ENCODE peak calls at places on chromosomes 11 and 22, in six cellular contexts. U is activated naive CD8-positive, alpha-beta T cell treated with anti-CD3 and anti-CD28 coated beads, Interleukin-2, amount 50 U/mL, for 24 hours; D is NT2/D1; M is cardiac muscle cell; X is NCI-H524; N is stimulated activated CD4-positive, alpha-beta T cell treated with anti-CD3 and anti-CD28 coated beads, TNF-alpha, amount 100 ng/mL, for 24 hours. V is an unnamed sample.
A peak's percentile ranks its signal among the peaks of the same experiment; 100 is the strongest.

GRCh38 chr22:19065929-19066328 is 56.3 kb downstream of the DGCR2 start:
- DNase-seq in N (no peak), X (no peak), U (no peak), M (no peak), D (no peak), V (no peak)

GRCh38 chr11:18939314-18939713 is at the start of gene MRGPRX1:
- DNase-seq in D (no peak), M (no peak), N (no peak), U (no peak), X (no peak), V (no peak)

GRCh38 chr11:1870326-1870696 is 17.4 kb downstream of the LSP1 start:
- DNase-seq in D (no peak), X (peak; percentile 36), N (no peak), M (no peak), U (no peak), V (no peak)

GRCh38 chr11:29679996-29680395 is 336.8 kb downstream of the KCNA4 start:
- DNase-seq in M (no peak), X (no peak), U (no peak), N (no peak), D (no peak), V (no peak)

GRCh38 chr22:49789289-49790141 is 38.2 kb downstream of the BRD1 start:
- DNase-seq in N (no peak), D (no peak), M (no peak), X (no peak), U (peak; percentile 22), V (no peak)

GRCh38 chr11:211295-211694 is 3.8 kb downstream of the RIC8A start:
- DNase-seq in N (no peak), D (no peak), U (no peak), M (no peak), X (no peak), V (no peak)

GRCh38 chr22:27880778-27881394 is 38.2 kb downstream of the PITPNB start:
- DNase-seq in D (peak; percentile 18), X (peak; percentile 67), U (no peak), M (peak; percentile 75), N (no peak), V (peak; percentile 34)

GRCh38 chr22:50444663-50445062 is 30.2 kb downstream of the SBF1 start:
- DNase-seq in M (peak; percentile 12), D (no peak), U (no peak), N (no peak), X (no peak), V (no peak)

GRCh38 chr22:24001314-24001713 is 3.9 kb downstream of the GSTT4 start:
- DNase-seq in X (no peak), M (no peak), U (no peak), D (peak; percentile 5), N (no peak), V (no peak)

GRCh38 chr11:111571829-111572501 is 30.3 kb upstream of the SIK2 start:
- DNase-seq in N (no peak), U (no peak), M (no peak), D (no peak), X (no peak), V (no peak)

GRCh38 chr11:86798988-86799387 is 1.4 kb upstream of the PRSS23 start:
- DNase-seq in U (no peak), X (peak; percentile 7), D (no peak), M (no peak), N (no peak), V (no peak)

GRCh38 chr11:125167292-125167953 is 2.9 kb downstream of the PKNOX2 start:
- DNase-seq in M (peak; percentile 62), D (peak; percentile 28), U (no peak), X (no peak), N (no peak), V (no peak)

GRCh38 chr22:20494978-20495860 is at the start of gene KLHL22:
- DNase-seq in X (peak; percentile 67), D (no peak), U (peak; percentile 41), M (peak; percentile 36), N (no peak), V (no peak)

GRCh38 chr11:134461621-134462020 is 49.6 kb upstream of the B3GAT1 start:
- DNase-seq in N (no peak), U (no peak), X (no peak), D (no peak), M (no peak), V (no peak)

GRCh38 chr11:106288988-106289387 is 211.5 kb downstream of the AASDHPPT start:
- DNase-seq in D (no peak), M (no peak), N (no peak), U (no peak), X (peak; percentile 62), V (no peak)

GRCh38 chr11:127590319-127590718 is 589.7 kb upstream of the KIRREL3 start:
- DNase-seq in U (no peak), N (no peak), X (no peak), D (no peak), M (no peak), V (no peak)

GRCh38 chr11:110966131-110966530 is 253.9 kb upstream of the ARHGAP20 start:
- DNase-seq in D (no peak), N (no peak), X (no peak), U (no peak), M (no peak), V (no peak)

GRCh38 chr22:22884010-22884887 is 3.4 kb upstream of the IGLL5 start:
- DNase-seq in D (peak; percentile 39), M (no peak), N (peak; percentile 25), U (peak; percentile 72), X (peak; percentile 73), V (peak; percentile 35)

GRCh38 chr11:115133810-115134209 is 370.4 kb downstream of the CADM1 start:
- DNase-seq in U (no peak), X (no peak), N (no peak), M (no peak), D (no peak), V (no peak)

GRCh38 chr22:39710380-39711117 is 140.0 kb downstream of the CACNA1I start:
- DNase-seq in X (no peak), U (no peak), M (no peak), D (no peak), N (no peak), V (no peak)

V was measured in NCI-H2227 treated with DMSO at 0.1 percent for 48 hours.